ENCODE peak calls at places on chromosomes 6 and 20, in four cellular contexts. W, P, F and H are unnamed samples.

GRCh38 chr6:34151321-34152041 is 5.6 kb upstream of the GRM4 start:
- DNase-seq in F (no peak), W (no peak), P (no peak), H (no peak)

GRCh38 chr6:36131517-36132220 is 1.4 kb downstream of the MAPK13 start:
- DNase-seq in W (peak; percentile 84), F (peak; percentile 92), P (peak; percentile 60), H (no peak)

GRCh38 chr20:58688838-58689237 is 3.8 kb upstream of the NPEPL1 start:
- DNase-seq in F (no peak), P (no peak), W (no peak), H (no peak)

GRCh38 chr20:33323236-33323635 is 40.2 kb downstream of the BPIFB1 start:
- DNase-seq in F (no peak), P (no peak), W (no peak), H (no peak)

GRCh38 chr6:134272365-134272764 is 45.5 kb downstream of the SGK1 start:
- DNase-seq in W (no peak), F (no peak), P (no peak), H (no peak)

GRCh38 chr20:2203436-2203835 is 92.4 kb upstream of the TGM3 start:
- DNase-seq in W (no peak), F (no peak), P (no peak), H (no peak)

GRCh38 chr6:37637562-37638413 is 59.9 kb downstream of the MDGA1 start:
- DNase-seq in F (no peak), W (peak; percentile 16), P (peak; percentile 60), H (no peak)

GRCh38 chr6:33088931-33089640 is 13.3 kb downstream of the HLA-DPB1 start:
- DNase-seq in F (no peak), W (no peak), P (no peak), H (no peak)

GRCh38 chr6:5730586-5731263 is 276.0 kb downstream of the NRN1 start:
- DNase-seq in F (no peak), W (no peak), P (no peak), H (no peak)

GRCh38 chr20:49882171-49882970 is 33.0 kb downstream of the SPATA2 start:
- DNase-seq in W (no peak), F (no peak), P (no peak), H (no peak)

GRCh38 chr20:46174469-46175126 is 56.5 kb downstream of the CD40 start:
- DNase-seq in W (peak; percentile 57), F (no peak), P (peak; percentile 79), H (peak; percentile 86)

GRCh38 chr20:46681032-46681854 is 8.0 kb downstream of the TP53RK start:
- DNase-seq in P (peak; percentile 81), W (peak; percentile 82), F (peak; percentile 27), H (peak; percentile 49)

GRCh38 chr20:43936805-43937204 is 22.2 kb downstream of the TOX2 start:
- DNase-seq in F (no peak), P (no peak), W (no peak), H (no peak)

GRCh38 chr20:31837896-31838397 is 7.5 kb downstream of the FOXS1 start:
- DNase-seq in W (no peak), P (peak; percentile 57), F (no peak), H (no peak)

GRCh38 chr6:163777379-163777686 is 362.8 kb downstream of the QKI start:
- DNase-seq in W (no peak), F (no peak), P (peak; percentile 98), H (no peak)

GRCh38 chr6:17281100-17281496 is at the start of gene RBM24:
- DNase-seq in W (peak; percentile 66), P (peak; percentile 7), F (no peak), H (peak; percentile 58)

GRCh38 chr6:45422541-45423110 is 44.9 kb upstream of the SUPT3H start:
- DNase-seq in P (peak; percentile 29), W (no peak), F (no peak), H (peak; percentile 14)

GRCh38 chr6:45423901-45424627 is 46.3 kb upstream of the SUPT3H start:
- DNase-seq in W (no peak), P (no peak), F (no peak), H (no peak)

GRCh38 chr6:160348209-160348551 is at the start of gene SLC22A3:
- DNase-seq in F (no peak), P (no peak), W (no peak), H (no peak)

GRCh38 chr6:90082847-90083246 is 188.6 kb downstream of the GJA10 start:
- DNase-seq in W (no peak), F (no peak), P (no peak), H (no peak)

GRCh38 chr6:90080876-90081464 is 186.7 kb downstream of the GJA10 start:
- DNase-seq in P (no peak), F (peak; percentile 15), W (no peak), H (no peak)

GRCh38 chr6:90076471-90076870 is 182.2 kb downstream of the GJA10 start:
- DNase-seq in F (no peak), P (no peak), W (no peak), H (no peak)

GRCh38 chr6:90079555-90080490 is 185.6 kb downstream of the GJA10 start:
- DNase-seq in F (no peak), P (no peak), W (no peak), H (no peak)

DNA sequence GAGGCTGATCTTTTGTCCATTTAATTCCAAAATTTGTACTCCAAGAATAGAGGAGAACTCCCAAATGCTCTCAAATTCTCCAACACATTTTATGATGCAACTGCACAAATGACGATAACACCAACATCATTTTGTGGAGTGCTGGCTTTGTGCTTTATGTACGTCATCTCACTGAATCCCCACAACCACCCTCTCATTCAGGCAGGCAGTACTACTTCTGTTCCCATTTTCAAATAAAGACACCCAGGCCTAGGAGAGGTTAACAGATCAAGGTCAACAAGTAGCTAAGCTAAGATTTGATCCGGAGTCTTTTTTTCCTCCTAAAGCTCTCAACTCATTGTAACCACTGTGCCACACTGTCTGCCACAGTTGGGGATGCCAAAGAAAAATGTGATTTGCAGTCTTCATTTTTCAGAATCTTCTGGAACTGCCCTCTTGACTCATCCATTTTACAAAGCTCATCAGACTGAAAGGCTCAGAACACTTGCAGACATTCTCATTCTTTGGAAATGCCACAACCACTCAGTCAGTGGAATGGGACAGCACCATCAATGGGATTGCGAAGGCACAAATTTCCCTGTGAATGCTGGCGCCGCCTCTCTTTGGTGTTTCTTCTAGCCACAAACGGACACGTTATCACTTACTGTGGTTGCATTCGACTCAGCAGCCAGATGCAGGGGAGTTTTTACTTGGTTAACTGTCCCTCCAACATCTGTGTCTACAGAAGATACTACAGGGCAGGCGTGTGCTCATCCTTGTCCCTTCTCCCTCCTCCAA is 184.4 kb downstream of the GJA10 start:
- DNase-seq in W (no peak), F (no peak), P (peak; percentile 50), H (no peak)
- TF ChIP-seq FOXM1 in W (no peak), F (no peak), P (no peak), H (no peak)

DNA sequence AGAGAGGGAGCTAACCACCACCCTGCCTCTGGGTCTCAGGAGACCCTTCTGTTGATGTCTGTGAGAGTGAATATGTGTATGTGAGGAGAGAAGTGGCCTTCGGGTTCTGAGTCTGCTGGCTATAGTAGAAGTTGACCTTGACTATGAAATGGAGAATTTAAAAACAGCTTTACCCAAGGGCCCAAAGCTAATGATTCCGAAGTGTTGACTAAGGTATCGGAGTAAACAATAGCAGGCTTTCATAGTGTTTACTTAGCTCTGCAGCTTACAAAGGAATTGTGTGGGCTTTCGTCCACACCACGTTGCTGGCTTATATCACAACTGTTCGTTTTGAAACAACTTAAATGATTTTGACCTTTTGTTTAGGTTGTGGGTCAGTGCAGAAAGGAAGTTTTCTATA is 126.5 kb upstream of the JAG1 start:
- DNase-seq in P (no peak), W (peak; percentile 62), F (no peak), H (no peak)
- TF ChIP-seq TARDBP in P (no peak), W (no peak), F (no peak), H (no peak)

GRCh38 chr6:15689586-15690450 is 27.0 kb upstream of the DTNBP1 start:
- DNase-seq in F (no peak), P (no peak), W (no peak), H (no peak)

GRCh38 chr6:15690451-15690961 is 27.7 kb upstream of the DTNBP1 start:
- DNase-seq in P (no peak), F (no peak), W (no peak), H (no peak)

GRCh38 chr6:15685629-15686028 is 22.8 kb upstream of the DTNBP1 start:
- DNase-seq in F (no peak), W (no peak), P (no peak), H (no peak)

GRCh38 chr6:15691250-15691869 is 28.5 kb upstream of the DTNBP1 start:
- DNase-seq in W (peak; percentile 81), P (peak; percentile 95), F (peak; percentile 74), H (peak; percentile 91)
- TF ChIP-seq FOXK2 in W (no peak), P (peak; percentile 25), F (no peak), H (no peak)

DNA sequence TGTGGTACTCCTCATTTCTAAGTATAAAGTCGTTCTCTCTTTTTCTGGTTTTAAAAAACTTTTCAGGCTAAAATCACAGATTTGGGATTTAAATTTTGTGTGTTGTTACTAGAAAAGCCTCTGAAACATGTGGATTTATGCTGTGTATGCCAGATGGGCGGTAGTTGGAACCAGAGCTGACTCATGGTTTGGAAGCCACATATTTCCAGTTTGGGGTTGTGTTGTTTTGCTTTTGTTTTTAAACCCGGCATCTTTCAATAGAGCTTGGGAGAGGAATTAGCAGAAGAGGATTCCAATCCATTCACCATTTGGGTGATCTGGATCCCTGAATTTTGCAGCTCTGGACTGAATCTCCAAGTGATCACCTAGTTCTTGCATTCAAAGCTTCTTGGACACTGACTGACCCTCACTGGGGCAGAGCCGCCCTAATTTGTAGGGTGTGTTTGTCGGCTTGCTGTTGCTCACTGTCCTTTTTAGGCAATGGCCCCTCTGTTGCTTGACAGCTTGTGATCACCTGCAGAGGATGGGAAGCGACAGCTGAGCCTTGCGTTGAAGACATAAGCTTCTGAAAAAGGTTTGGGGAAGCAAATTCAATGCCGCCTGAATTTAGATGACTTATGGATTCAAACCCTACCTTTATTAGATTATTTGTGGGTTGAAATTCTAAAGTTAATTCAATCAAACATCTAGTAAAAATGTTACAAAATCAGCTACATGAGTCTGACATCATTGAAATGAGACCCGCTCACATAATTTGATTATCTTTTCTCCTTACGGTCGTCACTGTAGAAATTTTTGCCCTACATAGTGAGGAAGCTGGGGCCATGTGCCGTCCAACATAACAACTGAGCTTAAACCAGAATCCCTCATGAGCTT is 79.9 kb upstream of the CD83 start:
- DNase-seq in W (no peak), F (no peak), P (peak; percentile 30), H (no peak)
- TF ChIP-seq FOXM1 in W (no peak), F (no peak), P (no peak), H (no peak)

DNA sequence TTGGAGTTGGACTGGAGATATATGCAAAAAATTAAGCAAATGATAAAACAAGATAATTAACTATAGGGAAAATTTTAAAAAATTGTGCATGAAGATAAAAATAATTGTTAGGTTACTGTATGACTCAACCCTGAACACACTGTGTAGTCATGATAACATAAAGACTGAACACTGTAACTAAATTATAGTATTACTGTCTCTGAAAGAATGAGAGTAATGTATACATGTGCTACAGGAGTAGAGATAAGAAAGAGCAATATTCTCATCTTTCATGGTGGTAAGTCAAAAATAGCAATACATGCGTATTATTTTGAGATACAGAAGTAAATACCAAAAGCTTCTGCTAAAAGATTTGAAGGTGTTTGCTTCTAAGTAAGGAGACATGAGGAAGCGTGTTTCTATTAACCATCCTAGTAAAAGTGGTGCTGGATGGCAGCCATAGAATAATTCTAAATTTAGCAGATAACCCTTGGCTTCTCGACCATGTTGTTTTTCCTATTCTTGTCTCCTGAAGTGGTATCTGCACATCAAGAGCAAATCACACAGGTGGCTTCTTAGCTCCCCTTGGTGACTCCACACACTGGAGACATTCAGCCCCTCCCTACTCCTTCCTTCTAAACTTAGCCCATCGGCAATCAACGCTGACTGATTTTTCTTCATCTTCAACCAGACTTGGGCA is 390.6 kb upstream of the PLCB4 start:
- DNase-seq in P (no peak), W (no peak), F (no peak), H (no peak)
- TF ChIP-seq TARDBP in P (no peak), W (no peak), F (no peak), H (no peak)

GRCh38 chr6:110731898-110732297 is 83.4 kb downstream of the CDK19 start:
- DNase-seq in W (no peak), F (no peak), P (no peak), H (no peak)
- TF ChIP-seq FOXK2 in W (no peak), F (no peak), P (no peak), H (no peak)